ENCODE peak calls at places on chromosome 9, in seven cellular contexts. Q is small intestine, A is Karpas-422, Y is IMR-90, V is fibroblast of lung, K is A549, E is A673. M is an unnamed sample. For H3K9me3, the result is how much of the 10 kb centered on the place peaks cover.

GRCh38 chr9:81777514-81777913 is 88.2 kb upstream of the TLE1 start:
- DNase-seq in K (no peak), A (no peak), Y (no peak), E (no peak), V (no peak), Q (no peak), M (no peak)

GRCh38 chr9:120412425-120412951 is 167.5 kb downstream of the CDK5RAP2 start:
- DNase-seq in Y (peak), V (peak), Q (no peak), E (no peak), K (no peak), A (no peak), M (no peak)

GRCh38 chr9:4842734-4843133 is 50.0 kb downstream of the RCL1 start:
- DNase-seq in E (no peak), K (no peak), Y (peak), A (no peak), V (no peak), Q (no peak), M (no peak)

GRCh38 chr9:110048976-110049698 is 158.8 kb downstream of the C9orf152 start:
- DNase-seq in Y (no peak), Q (no peak), E (no peak), V (peak), K (no peak), A (peak), M (no peak)

GRCh38 chr9:72557549-72557948 is 36.1 kb downstream of the TMC1 start:
- DNase-seq in A (no peak), V (peak), K (peak), Y (peak), E (peak), Q (no peak), M (no peak)

GRCh38 chr9:105656131-105656921 is 5.9 kb upstream of the TAL2 start:
- DNase-seq in V (peak), Y (no peak), K (peak), Q (peak), A (peak), E (peak), M (peak)

GRCh38 chr9:84754461-84754860 is 84.9 kb downstream of the NTRK2 start:
- DNase-seq in A (no peak), Y (peak), E (no peak), Q (no peak), K (no peak), V (peak), M (no peak)

GRCh38 chr9:127388856-127389238 is 8.1 kb upstream of the SLC2A8 start:
- DNase-seq in A (peak), Q (peak), Y (no peak), V (no peak), E (no peak), K (no peak), M (no peak)

GRCh38 chr9:87890866-87891265 is 8.2 kb downstream of the SPATA31E1 start:
- DNase-seq in K (no peak), A (no peak), V (no peak), Y (no peak), Q (no peak), E (no peak), M (no peak)

GRCh38 chr9:4973902-4974301 is 11.2 kb upstream of the JAK2 start:
- DNase-seq in A (no peak), Q (no peak), E (no peak), Y (no peak), K (no peak), V (no peak), M (no peak)

GRCh38 chr9:95511952-95512750 is 4.6 kb downstream of the PTCH1 start:
- DNase-seq in K (no peak), Y (no peak), V (no peak), A (peak), E (peak), Q (no peak), M (no peak)

GRCh38 chr9:38263534-38263933 is 129.0 kb upstream of the ALDH1B1 start:
- DNase-seq in Y (peak), K (peak), A (peak), Q (no peak), E (peak), V (peak), M (no peak)

GRCh38 chr9:122402403-122403268 is 31.8 kb downstream of the PTGS1 start:
- DNase-seq in V (peak), Y (peak), Q (no peak), K (peak), A (no peak), E (peak), M (no peak)

GRCh38 chr9:95229230-95229933 is 88.1 kb downstream of the FANCC start:
- DNase-seq in Q (no peak), V (no peak), K (peak), E (no peak), A (no peak), Y (no peak), M (no peak)

GRCh38 chr9:109110326-109111014 is 9.3 kb downstream of the TMEM245 start:
- DNase-seq in Y (peak), E (no peak), A (no peak), Q (no peak), V (peak), K (peak), M (no peak)

GRCh38 chr9:89835676-89836075 is 230.9 kb downstream of the GADD45G start:
- DNase-seq in A (no peak), E (no peak), K (no peak), Q (no peak), Y (no peak), V (no peak), M (no peak)

GRCh38 chr9:13508086-13508485 is 228.6 kb upstream of the MPDZ start:
- DNase-seq in Y (no peak), V (no peak), Q (no peak), A (no peak), E (no peak), K (no peak), M (no peak)

GRCh38 chr9:75200892-75201470 is 112.7 kb downstream of the OSTF1 start:
- DNase-seq in Y (peak), A (peak), Q (peak), E (peak), K (peak), V (peak), M (no peak)

GRCh38 chr9:128091571-128091970 is 23.5 kb downstream of the SLC25A25 start:
- DNase-seq in Q (no peak), V (no peak), K (no peak), A (no peak), E (no peak), Y (no peak), M (no peak)

GRCh38 chr9:93826209-93826608 is 128.9 kb downstream of the BARX1 start:
- DNase-seq in Q (peak), V (no peak), Y (no peak), E (no peak), A (no peak), K (peak), M (no peak)

GRCh38 chr9:20624201-20625002 is 2.1 kb upstream of the MLLT3 start:
- DNase-seq in Q (peak), K (peak), V (peak), A (peak), E (peak), Y (peak), M (no peak)

GRCh38 chr9:122031806-122032205 is 61.3 kb downstream of the TTLL11 start:
- DNase-seq in V (peak), Y (no peak), A (no peak), K (no peak), E (peak), Q (no peak), M (no peak)

GRCh38 chr9:84922051-84922450 is 252.5 kb downstream of the NTRK2 start:
- DNase-seq in Q (no peak), K (no peak), A (no peak), V (no peak), Y (no peak), E (no peak), M (no peak)

GRCh38 chr9:114110180-114110579 is 11.1 kb upstream of the KIF12 start:
- DNase-seq in E (no peak), Y (peak), K (peak), A (no peak), V (peak), Q (no peak), M (no peak)

GRCh38 chr9:84296146-84296843 is 44.3 kb downstream of the SLC28A3 start:
- DNase-seq in E (no peak), Y (peak), K (peak), A (no peak), Q (no peak), V (peak), M (no peak)

GRCh38 chr9:20209421-20210340 is 412.6 kb downstream of the MLLT3 start:
- DNase-seq in E (no peak), Q (no peak), V (peak), K (no peak), Y (no peak), A (no peak), M (no peak)

GRCh38 chr9:35105571-35106342 is 2.8 kb upstream of the STOML2 start:
- DNase-seq in Y (no peak), E (no peak), K (no peak), Q (no peak), V (no peak), A (no peak), M (no peak)

GRCh38 chr9:117091529-117091928 is 323.3 kb downstream of the ASTN2 start:
- DNase-seq in Y (no peak), V (no peak), K (no peak), A (no peak), E (no peak), Q (no peak), M (no peak)

GRCh38 chr9:114238471-114238870 is 83.1 kb downstream of the COL27A1 start:
- DNase-seq in V (peak), K (no peak), A (no peak), E (no peak), Y (no peak), Q (no peak), M (no peak)

GRCh38 chr9:6827370-6827949 is 69.7 kb downstream of the KDM4C start:
- DNase-seq in K (peak), Y (peak), E (peak), V (peak), A (peak), Q (peak), M (no peak)

GRCh38 chr9:132543960-132544359 is 38.4 kb upstream of the BARHL1 start:
- DNase-seq in K (no peak), E (no peak), A (no peak), Q (no peak), Y (no peak), V (no peak), M (no peak)

GRCh38 chr9:118595719-118596305 is 773.4 kb downstream of the BRINP1 start:
- DNase-seq in K (peak), Y (no peak), Q (peak), E (peak), V (peak), A (peak), M (no peak)

GRCh38 chr9:20041717-20042116 is 252.9 kb upstream of the SLC24A2 start:
- DNase-seq in A (no peak), V (no peak), E (peak), Y (no peak), Q (no peak), K (no peak), M (no peak)

GRCh38 chr9:38009035-38009501 is 60.0 kb downstream of the SHB start:
- DNase-seq in V (no peak), E (no peak), A (no peak), Y (no peak), Q (no peak), K (no peak), M (no peak)

GRCh38 chr9:137827908-137828526 is 49.6 kb upstream of the CACNA1B start:
- DNase-seq in Y (no peak), E (no peak), K (no peak), A (peak), V (no peak), Q (no peak), M (no peak)

GRCh38 chr9:114743446-114743845 is 61.5 kb upstream of the TEX48 start:
- DNase-seq in E (no peak), Q (no peak), K (no peak), A (no peak), V (no peak), Y (no peak), M (no peak)

GRCh38 chr9:2418619-2419018 is 203.0 kb upstream of the VLDLR start:
- DNase-seq in E (peak), Q (no peak), V (peak), A (no peak), Y (peak), K (no peak), M (no peak)

GRCh38 chr9:36894695-36895310 is 139.3 kb downstream of the PAX5 start:
- DNase-seq in K (no peak), A (no peak), V (no peak), Q (no peak), Y (no peak), E (no peak), M (no peak)

DNA sequence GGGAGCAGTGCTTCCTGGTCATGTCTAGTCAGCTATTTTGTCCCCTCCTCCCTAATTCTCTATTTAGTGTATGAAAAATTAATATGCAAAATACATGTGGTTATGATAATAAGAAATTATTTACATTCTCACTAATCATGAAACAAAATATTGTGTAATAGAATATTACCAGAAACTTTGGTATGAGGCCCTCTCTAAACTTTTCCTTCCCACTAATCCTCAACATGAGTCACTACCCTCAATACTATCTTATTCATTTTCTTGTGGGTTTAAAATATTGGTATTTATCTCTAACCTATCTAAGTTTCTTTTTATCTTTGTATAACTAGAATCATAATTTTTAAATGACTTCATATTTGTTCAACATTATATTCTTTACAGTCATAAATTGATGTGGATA is 545.9 kb upstream of the PTPRD start:
- DNase-seq in Q (no peak), K (no peak), V (no peak), A (no peak), E (no peak), Y (no peak), M (no peak)
- H3K9me3 ChIP-seq in Q (under half), K (under half), V (under half), A (half or more), E (under half), Y (under half), M (under half)

GRCh38 chr9:112285056-112285455 is 48.4 kb downstream of the PTBP3 start:
- DNase-seq in A (no peak), Q (no peak), Y (no peak), V (no peak), E (no peak), K (no peak), M (no peak)

GRCh38 chr9:112283854-112284253 is 49.6 kb downstream of the PTBP3 start:
- DNase-seq in Q (no peak), V (no peak), K (peak), E (no peak), Y (no peak), A (peak), M (no peak)

GRCh38 chr9:112286906-112287305 is 46.5 kb downstream of the PTBP3 start:
- DNase-seq in K (no peak), E (peak), Y (no peak), A (no peak), V (peak), Q (no peak), M (no peak)

GRCh38 chr9:112288029-112288428 is 45.4 kb downstream of the PTBP3 start:
- DNase-seq in E (no peak), V (peak), K (no peak), Q (no peak), A (no peak), Y (peak), M (no peak)
- H3K9me3 ChIP-seq in E (under half), V (under half), K (under half), Q (under half), A (under half), Y (under half), M (under half)

GRCh38 chr9:101408374-101409078 is 9.9 kb downstream of the ZNF189 start:
- DNase-seq in K (peak), Q (no peak), A (no peak), V (peak), Y (no peak), E (no peak), M (no peak)
- H3K9me3 ChIP-seq in K (half or more), Q (under half), A (half or more), V (under half), Y (half or more), E (half or more), M (half or more)

GRCh38 chr9:77710276-77710675 is 62.2 kb upstream of the GNA14 start:
- DNase-seq in E (peak), K (no peak), Y (no peak), A (no peak), V (no peak), Q (no peak), M (no peak)
- H3K9me3 ChIP-seq in E (under half), K (under half), Y (under half), A (under half), V (under half), Q (under half), M (under half)

GRCh38 chr9:61671276-61671973 is 481.6 kb downstream of the SPATA31A7 start:
- DNase-seq in Y (no peak), V (no peak), Q (no peak), E (no peak), K (no peak), A (no peak), M (no peak)

GRCh38 chr9:61670616-61671015 is 480.8 kb downstream of the SPATA31A7 start:
- DNase-seq in E (no peak), Q (no peak), V (no peak), A (no peak), Y (no peak), K (no peak), M (no peak)

GRCh38 chr9:61668846-61669245 is 479.0 kb downstream of the SPATA31A7 start:
- DNase-seq in E (no peak), K (no peak), V (no peak), Q (no peak), Y (no peak), A (no peak), M (no peak)

GRCh38 chr9:61667559-61668121 is 477.8 kb downstream of the SPATA31A7 start:
- DNase-seq in Y (no peak), K (no peak), A (no peak), E (no peak), V (no peak), Q (no peak), M (no peak)

GRCh38 chr9:61669352-61669751 is 479.5 kb downstream of the SPATA31A7 start:
- DNase-seq in V (no peak), K (no peak), Y (no peak), A (no peak), E (no peak), Q (no peak), M (no peak)
- H3K9me3 ChIP-seq in V (under half), K (under half), Y (under half), A (under half), E (under half), Q (under half), M (under half)

DNA sequence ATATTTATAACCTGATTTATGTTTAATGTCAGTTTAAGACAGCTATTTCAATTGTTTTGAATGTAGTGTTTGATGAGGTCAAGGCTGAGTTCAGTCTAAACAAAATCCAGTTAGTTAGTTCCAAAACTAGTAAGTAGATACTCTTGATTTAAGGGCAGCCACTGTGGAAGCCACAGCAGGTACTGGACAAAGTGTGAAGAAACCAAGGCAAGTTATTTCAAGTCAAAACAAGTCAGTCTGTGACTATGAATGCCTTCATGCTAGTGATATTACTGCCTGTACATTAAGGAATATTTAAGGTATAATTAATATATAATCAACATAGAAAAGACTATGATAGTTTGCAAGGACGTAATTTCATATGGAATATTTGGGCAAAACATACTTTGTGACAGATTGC is 362.3 kb downstream of the DMRTA1 start:
- DNase-seq in Q (no peak), V (no peak), A (no peak), Y (no peak), E (no peak), K (no peak), M (no peak)
- H3K9me3 ChIP-seq in Q (under half), V (under half), A (under half), Y (under half), E (under half), K (under half), M (under half)

GRCh38 chr9:133742849-133743444 is 4.8 kb upstream of the SARDH start:
- DNase-seq in K (peak), Y (peak), V (peak), A (peak), E (peak), Q (peak), M (peak)

GRCh38 chr9:133742251-133742650 is 4.1 kb upstream of the SARDH start:
- DNase-seq in K (no peak), Q (no peak), A (no peak), Y (no peak), E (no peak), V (no peak), M (no peak)

GRCh38 chr9:133741716-133742115 is 3.6 kb upstream of the SARDH start:
- DNase-seq in Y (no peak), K (no peak), Q (no peak), V (no peak), A (no peak), E (no peak), M (no peak)

GRCh38 chr9:133739408-133740280 is 1.5 kb upstream of the SARDH start:
- DNase-seq in V (no peak), Y (no peak), A (no peak), E (no peak), Q (peak), K (no peak), M (no peak)

DNA sequence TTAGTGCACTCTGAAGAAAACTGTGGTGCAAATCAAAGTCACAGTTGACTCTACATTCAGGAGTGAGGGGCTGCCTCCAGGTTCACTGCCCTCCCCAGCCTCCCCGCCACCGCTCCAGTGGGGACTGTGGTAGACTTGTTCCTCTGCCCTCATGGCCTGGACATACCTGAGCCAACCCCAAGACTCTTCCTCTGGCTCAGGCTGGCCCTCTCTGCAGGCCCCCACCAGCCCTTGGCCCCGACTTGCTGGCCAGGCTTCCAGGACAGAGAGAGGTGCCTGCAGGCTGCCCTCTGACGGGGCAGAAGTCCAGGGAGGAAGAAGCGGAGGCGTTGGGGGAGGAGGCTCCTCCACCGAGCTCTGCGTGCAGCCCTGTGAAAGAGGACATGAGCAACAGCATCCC is 2.7 kb upstream of the SARDH start:
- DNase-seq in Y (no peak), Q (no peak), A (no peak), E (no peak), K (no peak), V (no peak), M (no peak)
- H3K9me3 ChIP-seq in Y (under half), Q (under half), A (under half), E (under half), K (under half), V (under half), M (under half)

GRCh38 chr9:96769989-96770388 is 7.9 kb downstream of the ZNF510 start:
- DNase-seq in E (no peak), Y (no peak), A (no peak), V (no peak), K (no peak), Q (no peak), M (no peak)

GRCh38 chr9:96766199-96766598 is 11.7 kb downstream of the ZNF510 start:
- DNase-seq in V (no peak), E (no peak), Q (no peak), K (no peak), Y (no peak), A (no peak), M (no peak)

DNA sequence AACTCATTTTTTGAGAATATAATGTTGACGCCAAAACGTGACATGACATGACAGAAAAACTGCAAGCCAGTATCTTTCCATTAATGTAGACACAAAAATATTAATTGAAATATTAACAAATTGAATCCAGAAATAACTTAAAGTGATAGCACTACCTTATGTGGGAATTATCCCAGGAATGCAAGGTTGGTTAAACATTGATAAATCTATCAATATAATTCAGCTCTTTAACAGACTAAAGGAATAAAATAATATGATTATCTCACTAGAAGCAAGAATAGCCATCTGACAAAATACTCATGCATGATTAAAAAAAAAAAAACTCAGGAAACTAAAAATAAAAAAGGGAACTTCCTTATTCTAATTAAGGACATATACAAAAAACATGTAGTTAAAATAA is 6.8 kb downstream of the ZNF510 start:
- DNase-seq in V (no peak), E (no peak), K (no peak), A (peak), Q (no peak), Y (no peak), M (no peak)
- H3K9me3 ChIP-seq in V (under half), E (under half), K (half or more), A (under half), Q (under half), Y (under half), M (half or more)

M was measured in psoas muscle.